ENCODE peak calls at places on chromosomes 16 and 17, in eight cellular contexts. One of them, this sample, is unnamed. For H3K36me3, the result is how much of the 10 kb centered on the place peaks cover.

GRCh38 chr17:36196099-36196496 is 460 bp downstream of the CCL3L1 start:
- DNase-seq in esophagus squamous epithelium: no peak
- DNase-seq in PC-9: no peak
- DNase-seq in mammary epithelial cell: no peak
- DNase-seq in heart right ventricle: no peak
- DNase-seq in cardiac muscle cell: no peak
- DNase-seq in endothelial cell of umbilical vein: no peak
- DNase-seq in CD4-positive, CD25-positive, alpha-beta regulatory T cell: no peak
- DNase-seq in this sample: no peak

GRCh38 chr17:51391992-51392654 is 131.8 kb downstream of the UTP18 start:
- DNase-seq in esophagus squamous epithelium: no peak
- DNase-seq in PC-9: no peak
- DNase-seq in mammary epithelial cell: peak
- DNase-seq in heart right ventricle: no peak
- DNase-seq in cardiac muscle cell: no peak
- DNase-seq in endothelial cell of umbilical vein: no peak
- DNase-seq in CD4-positive, CD25-positive, alpha-beta regulatory T cell: no peak
- DNase-seq in this sample: no peak

GRCh38 chr16:54208262-54208661 is 78.3 kb downstream of the IRX3 start:
- DNase-seq in esophagus squamous epithelium: no peak
- DNase-seq in PC-9: no peak
- DNase-seq in mammary epithelial cell: peak
- DNase-seq in heart right ventricle: no peak
- DNase-seq in cardiac muscle cell: peak
- DNase-seq in endothelial cell of umbilical vein: no peak
- DNase-seq in CD4-positive, CD25-positive, alpha-beta regulatory T cell: no peak
- DNase-seq in this sample: no peak

GRCh38 chr17:8430966-8431365 is 4.7 kb upstream of the NDEL1 start:
- DNase-seq in esophagus squamous epithelium: no peak
- DNase-seq in PC-9: no peak
- DNase-seq in mammary epithelial cell: peak
- DNase-seq in heart right ventricle: peak
- DNase-seq in cardiac muscle cell: peak
- DNase-seq in endothelial cell of umbilical vein: peak
- DNase-seq in CD4-positive, CD25-positive, alpha-beta regulatory T cell: no peak
- DNase-seq in this sample: no peak

GRCh38 chr16:47888734-47889133 is 267.1 kb downstream of the ABCC12 start:
- DNase-seq in esophagus squamous epithelium: no peak
- DNase-seq in PC-9: no peak
- DNase-seq in mammary epithelial cell: no peak
- DNase-seq in heart right ventricle: no peak
- DNase-seq in cardiac muscle cell: no peak
- DNase-seq in endothelial cell of umbilical vein: no peak
- DNase-seq in CD4-positive, CD25-positive, alpha-beta regulatory T cell: no peak
- DNase-seq in this sample: no peak

GRCh38 chr16:30004424-30004776 is 6.4 kb downstream of the DOC2A start:
- DNase-seq in esophagus squamous epithelium: no peak
- DNase-seq in PC-9: no peak
- DNase-seq in mammary epithelial cell: no peak
- DNase-seq in heart right ventricle: no peak
- DNase-seq in cardiac muscle cell: no peak
- DNase-seq in endothelial cell of umbilical vein: no peak
- DNase-seq in CD4-positive, CD25-positive, alpha-beta regulatory T cell: no peak
- DNase-seq in this sample: no peak

GRCh38 chr16:28321700-28322411 is 29.5 kb downstream of the SBK1 start:
- DNase-seq in esophagus squamous epithelium: no peak
- DNase-seq in PC-9: peak
- DNase-seq in mammary epithelial cell: peak
- DNase-seq in heart right ventricle: no peak
- DNase-seq in cardiac muscle cell: peak
- DNase-seq in endothelial cell of umbilical vein: peak
- DNase-seq in CD4-positive, CD25-positive, alpha-beta regulatory T cell: peak
- DNase-seq in this sample: no peak

GRCh38 chr16:89615596-89616090 is 2.2 kb downstream of the DPEP1 start:
- DNase-seq in esophagus squamous epithelium: no peak
- DNase-seq in PC-9: peak
- DNase-seq in mammary epithelial cell: no peak
- DNase-seq in heart right ventricle: peak
- DNase-seq in cardiac muscle cell: peak
- DNase-seq in endothelial cell of umbilical vein: no peak
- DNase-seq in CD4-positive, CD25-positive, alpha-beta regulatory T cell: no peak
- DNase-seq in this sample: no peak

GRCh38 chr17:63676540-63676933 is 23.4 kb downstream of the LIMD2 start:
- DNase-seq in esophagus squamous epithelium: no peak
- DNase-seq in PC-9: no peak
- DNase-seq in mammary epithelial cell: no peak
- DNase-seq in heart right ventricle: no peak
- DNase-seq in cardiac muscle cell: no peak
- DNase-seq in endothelial cell of umbilical vein: peak
- DNase-seq in CD4-positive, CD25-positive, alpha-beta regulatory T cell: no peak
- DNase-seq in this sample: no peak

GRCh38 chr16:57984443-57985203 is 13.7 kb upstream of the CNGB1 start:
- DNase-seq in esophagus squamous epithelium: peak
- DNase-seq in PC-9: peak
- DNase-seq in mammary epithelial cell: peak
- DNase-seq in heart right ventricle: peak
- DNase-seq in cardiac muscle cell: peak
- DNase-seq in endothelial cell of umbilical vein: peak
- DNase-seq in CD4-positive, CD25-positive, alpha-beta regulatory T cell: peak
- DNase-seq in this sample: peak

GRCh38 chr17:83026311-83026811 is 53.0 kb upstream of the METRNL start:
- DNase-seq in esophagus squamous epithelium: no peak
- DNase-seq in PC-9: no peak
- DNase-seq in mammary epithelial cell: no peak
- DNase-seq in heart right ventricle: no peak
- DNase-seq in cardiac muscle cell: no peak
- DNase-seq in endothelial cell of umbilical vein: no peak
- DNase-seq in CD4-positive, CD25-positive, alpha-beta regulatory T cell: no peak
- DNase-seq in this sample: no peak

GRCh38 chr16:79863128-79864031 is 262.8 kb upstream of the MAF start:
- DNase-seq in esophagus squamous epithelium: no peak
- DNase-seq in PC-9: no peak
- DNase-seq in mammary epithelial cell: no peak
- DNase-seq in heart right ventricle: no peak
- DNase-seq in cardiac muscle cell: no peak
- DNase-seq in endothelial cell of umbilical vein: no peak
- DNase-seq in CD4-positive, CD25-positive, alpha-beta regulatory T cell: no peak
- DNase-seq in this sample: no peak
- H3K4me3 ChIP-seq in esophagus squamous epithelium: no peak
- H3K4me3 ChIP-seq in PC-9: no peak
- H3K4me3 ChIP-seq in mammary epithelial cell: no peak
- H3K4me3 ChIP-seq in heart right ventricle: no peak
- H3K4me3 ChIP-seq in cardiac muscle cell: no peak
- H3K4me3 ChIP-seq in endothelial cell of umbilical vein: no peak
- H3K4me3 ChIP-seq in CD4-positive, CD25-positive, alpha-beta regulatory T cell: no peak
- H3K4me3 ChIP-seq in this sample: no peak

GRCh38 chr17:40354191-40355122 is 10.1 kb downstream of the GJD3 start:
- DNase-seq in esophagus squamous epithelium: no peak
- DNase-seq in PC-9: no peak
- DNase-seq in mammary epithelial cell: no peak
- DNase-seq in heart right ventricle: no peak
- DNase-seq in cardiac muscle cell: no peak
- DNase-seq in endothelial cell of umbilical vein: no peak
- DNase-seq in CD4-positive, CD25-positive, alpha-beta regulatory T cell: no peak
- DNase-seq in this sample: no peak

GRCh38 chr17:40350410-40351184 is 13.9 kb downstream of the GJD3 start:
- DNase-seq in esophagus squamous epithelium: no peak
- DNase-seq in PC-9: no peak
- DNase-seq in mammary epithelial cell: no peak
- DNase-seq in heart right ventricle: no peak
- DNase-seq in cardiac muscle cell: no peak
- DNase-seq in endothelial cell of umbilical vein: no peak
- DNase-seq in CD4-positive, CD25-positive, alpha-beta regulatory T cell: no peak
- DNase-seq in this sample: no peak

GRCh38 chr17:40352044-40352778 is 12.3 kb downstream of the GJD3 start:
- DNase-seq in esophagus squamous epithelium: no peak
- DNase-seq in PC-9: no peak
- DNase-seq in mammary epithelial cell: no peak
- DNase-seq in heart right ventricle: no peak
- DNase-seq in cardiac muscle cell: no peak
- DNase-seq in endothelial cell of umbilical vein: no peak
- DNase-seq in CD4-positive, CD25-positive, alpha-beta regulatory T cell: no peak
- DNase-seq in this sample: no peak

GRCh38 chr17:40351185-40352043 is 13.1 kb downstream of the GJD3 start:
- DNase-seq in esophagus squamous epithelium: no peak
- DNase-seq in PC-9: no peak
- DNase-seq in mammary epithelial cell: no peak
- DNase-seq in heart right ventricle: no peak
- DNase-seq in cardiac muscle cell: no peak
- DNase-seq in endothelial cell of umbilical vein: no peak
- DNase-seq in CD4-positive, CD25-positive, alpha-beta regulatory T cell: no peak
- DNase-seq in this sample: no peak

DNA sequence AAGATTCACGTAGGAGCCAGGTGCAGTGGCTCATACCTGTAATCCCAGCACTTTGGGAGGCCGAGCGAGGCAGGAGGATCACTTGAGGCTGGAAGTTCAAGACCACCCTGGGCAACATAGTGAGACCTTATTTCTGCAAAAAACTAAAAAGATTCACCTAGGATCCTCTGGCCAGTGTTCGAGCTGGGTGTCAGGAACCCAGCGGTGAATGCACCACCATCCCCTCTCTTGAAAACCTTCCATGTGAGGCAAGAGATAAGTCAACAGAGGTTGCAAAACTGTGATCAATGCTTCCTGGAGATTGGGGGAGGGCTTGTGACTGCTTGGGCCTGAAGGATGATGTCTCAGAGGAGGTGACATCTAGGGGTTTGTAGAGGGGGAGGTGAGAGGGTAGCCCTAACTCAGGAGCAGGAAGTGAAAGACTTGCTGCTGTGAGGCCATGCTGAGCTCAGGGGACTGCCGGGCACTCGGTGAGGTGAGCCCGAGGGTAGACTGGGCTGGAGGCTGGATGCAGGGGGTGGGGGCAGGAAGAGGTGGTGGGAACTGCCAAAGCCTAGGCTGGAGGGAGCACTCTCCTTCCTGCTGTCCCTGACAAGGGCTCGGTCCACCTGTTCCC is 11.7 kb downstream of the GJD3 start:
- DNase-seq in esophagus squamous epithelium: no peak
- DNase-seq in PC-9: no peak
- DNase-seq in mammary epithelial cell: no peak
- DNase-seq in heart right ventricle: no peak
- DNase-seq in cardiac muscle cell: no peak
- DNase-seq in endothelial cell of umbilical vein: no peak
- DNase-seq in CD4-positive, CD25-positive, alpha-beta regulatory T cell: no peak
- DNase-seq in this sample: no peak
- H3K36me3 ChIP-seq in esophagus squamous epithelium: half or more
- H3K36me3 ChIP-seq in PC-9: under half
- H3K36me3 ChIP-seq in mammary epithelial cell: under half
- H3K36me3 ChIP-seq in heart right ventricle: under half
- H3K36me3 ChIP-seq in cardiac muscle cell: under half
- H3K36me3 ChIP-seq in endothelial cell of umbilical vein: half or more
- H3K36me3 ChIP-seq in CD4-positive, CD25-positive, alpha-beta regulatory T cell: half or more
- H3K36me3 ChIP-seq in this sample: under half

DNA sequence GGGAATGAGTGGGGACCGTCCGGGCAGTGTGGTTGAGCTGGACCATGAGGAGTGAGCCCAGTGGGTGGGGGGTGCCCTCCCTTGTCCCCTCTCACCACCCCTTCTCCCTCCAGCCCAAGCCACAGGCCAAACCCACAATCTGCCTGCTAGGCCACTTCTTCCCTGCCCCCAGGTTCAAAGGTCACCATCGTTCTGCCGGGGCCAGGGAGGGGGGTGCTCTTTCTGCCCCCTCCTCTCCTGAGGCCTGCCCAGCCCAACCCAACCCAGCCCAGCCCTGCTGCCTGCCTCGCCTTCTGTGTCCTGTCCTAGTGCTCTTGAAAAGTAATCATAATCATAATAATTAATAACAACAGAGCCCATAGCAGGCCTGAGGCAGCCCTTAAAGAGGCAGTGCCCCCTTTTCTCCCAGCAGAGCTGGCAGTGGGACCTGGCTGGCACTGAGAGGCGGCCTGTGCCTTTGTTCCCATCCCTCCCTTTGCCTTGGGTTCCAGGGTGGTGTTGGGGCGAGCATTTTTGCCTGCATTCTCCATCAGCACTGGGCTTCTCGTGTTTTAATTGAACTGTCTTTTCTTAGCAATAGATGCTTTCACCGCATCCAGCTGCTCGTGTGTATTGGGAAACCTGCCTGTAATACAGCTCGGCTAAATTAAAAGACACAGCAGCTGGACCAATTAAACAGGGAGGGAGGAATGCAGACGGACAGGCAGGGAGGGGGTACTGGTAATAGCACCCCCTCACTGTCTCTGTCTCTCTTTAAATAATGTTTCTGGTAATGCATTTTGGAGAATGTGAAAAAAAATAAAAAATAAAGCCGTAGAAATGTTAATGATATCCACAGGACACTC is 46.7 kb downstream of the SREBF1 start:
- DNase-seq in esophagus squamous epithelium: no peak
- DNase-seq in PC-9: no peak
- DNase-seq in mammary epithelial cell: no peak
- DNase-seq in heart right ventricle: no peak
- DNase-seq in cardiac muscle cell: no peak
- DNase-seq in endothelial cell of umbilical vein: no peak
- DNase-seq in CD4-positive, CD25-positive, alpha-beta regulatory T cell: no peak
- DNase-seq in this sample: no peak
- H3K27ac ChIP-seq in esophagus squamous epithelium: no peak
- H3K27ac ChIP-seq in PC-9: no peak
- H3K27ac ChIP-seq in mammary epithelial cell: no peak
- H3K27ac ChIP-seq in heart right ventricle: peak
- H3K27ac ChIP-seq in cardiac muscle cell: no peak
- H3K27ac ChIP-seq in endothelial cell of umbilical vein: no peak
- H3K27ac ChIP-seq in CD4-positive, CD25-positive, alpha-beta regulatory T cell: no peak
- H3K27ac ChIP-seq in this sample: peak

GRCh38 chr17:28552201-28552999 is at the start of gene UNC119:
- DNase-seq in esophagus squamous epithelium: no peak
- DNase-seq in PC-9: peak
- DNase-seq in mammary epithelial cell: peak
- DNase-seq in heart right ventricle: peak
- DNase-seq in cardiac muscle cell: peak
- DNase-seq in endothelial cell of umbilical vein: peak
- DNase-seq in CD4-positive, CD25-positive, alpha-beta regulatory T cell: peak
- DNase-seq in this sample: no peak

GRCh38 chr17:28551421-28552186 is 820 bp downstream of the UNC119 start:
- DNase-seq in esophagus squamous epithelium: no peak
- DNase-seq in PC-9: no peak
- DNase-seq in mammary epithelial cell: peak
- DNase-seq in heart right ventricle: no peak
- DNase-seq in cardiac muscle cell: peak
- DNase-seq in endothelial cell of umbilical vein: peak
- DNase-seq in CD4-positive, CD25-positive, alpha-beta regulatory T cell: no peak
- DNase-seq in this sample: no peak

GRCh38 chr17:28549274-28550132 is 2.9 kb downstream of the UNC119 start:
- DNase-seq in esophagus squamous epithelium: no peak
- DNase-seq in PC-9: no peak
- DNase-seq in mammary epithelial cell: no peak
- DNase-seq in heart right ventricle: no peak
- DNase-seq in cardiac muscle cell: no peak
- DNase-seq in endothelial cell of umbilical vein: no peak
- DNase-seq in CD4-positive, CD25-positive, alpha-beta regulatory T cell: peak
- DNase-seq in this sample: no peak

GRCh38 chr17:28553000-28553505 is 629 bp upstream of the UNC119 start:
- DNase-seq in esophagus squamous epithelium: no peak
- DNase-seq in PC-9: no peak
- DNase-seq in mammary epithelial cell: no peak
- DNase-seq in heart right ventricle: no peak
- DNase-seq in cardiac muscle cell: no peak
- DNase-seq in endothelial cell of umbilical vein: no peak
- DNase-seq in CD4-positive, CD25-positive, alpha-beta regulatory T cell: no peak
- DNase-seq in this sample: no peak

GRCh38 chr17:28550858-28551257 is 1.6 kb downstream of the UNC119 start:
- DNase-seq in esophagus squamous epithelium: no peak
- DNase-seq in PC-9: no peak
- DNase-seq in mammary epithelial cell: no peak
- DNase-seq in heart right ventricle: no peak
- DNase-seq in cardiac muscle cell: no peak
- DNase-seq in endothelial cell of umbilical vein: no peak
- DNase-seq in CD4-positive, CD25-positive, alpha-beta regulatory T cell: no peak
- DNase-seq in this sample: no peak
- H3K4me3 ChIP-seq in esophagus squamous epithelium: no peak
- H3K4me3 ChIP-seq in PC-9: no peak
- H3K4me3 ChIP-seq in mammary epithelial cell: no peak
- H3K4me3 ChIP-seq in heart right ventricle: no peak
- H3K4me3 ChIP-seq in cardiac muscle cell: no peak
- H3K4me3 ChIP-seq in endothelial cell of umbilical vein: no peak
- H3K4me3 ChIP-seq in CD4-positive, CD25-positive, alpha-beta regulatory T cell: peak
- H3K4me3 ChIP-seq in this sample: no peak

This sample was measured in SK-N-MC.